ENCODE peak calls at places on chromosomes 11 and 22, in six cellular contexts. Z, S, R, W, V and E are unnamed samples.

GRCh38 chr11:61679893-61680621 is at the start of gene DAGLA:
- DNase-seq in Z (peak), S (peak), R (no peak), W (peak), V (peak), E (peak)

GRCh38 chr11:128697645-128698174 is 3.8 kb downstream of the FLI1 start:
- DNase-seq in Z (no peak), S (no peak), R (no peak), W (no peak), V (no peak), E (peak)

GRCh38 chr11:13289081-13289480 is 11.5 kb downstream of the BMAL1 start:
- DNase-seq in Z (peak), S (no peak), R (no peak), W (peak), V (peak), E (peak)

GRCh38 chr22:41367680-41368542 is 13.8 kb upstream of the TEF start:
- DNase-seq in Z (no peak), S (no peak), R (peak), W (peak), V (peak), E (peak)

GRCh38 chr11:76629853-76630599 is 40.5 kb downstream of the LRRC32 start:
- DNase-seq in Z (no peak), S (no peak), R (no peak), W (no peak), V (peak), E (peak)

GRCh38 chr11:1148752-1149180 is 9.0 kb upstream of the MUC5AC start:
- DNase-seq in Z (no peak), S (no peak), R (no peak), W (no peak), V (no peak), E (no peak)

GRCh38 chr11:85791326-85791990 is 19.5 kb downstream of the SYTL2 start:
- DNase-seq in Z (no peak), S (no peak), R (no peak), W (no peak), V (no peak), E (no peak)

GRCh38 chr22:37276771-37277170 is 5.5 kb upstream of the CYTH4 start:
- DNase-seq in Z (no peak), S (no peak), R (no peak), W (no peak), V (no peak), E (peak)

GRCh38 chr11:10669258-10670033 is 24.1 kb downstream of the IRAG1 start:
- DNase-seq in Z (peak), S (no peak), R (peak), W (peak), V (peak), E (no peak)

GRCh38 chr11:119130662-119131061 is 9.3 kb downstream of the HINFP start:
- DNase-seq in Z (no peak), S (no peak), R (no peak), W (no peak), V (no peak), E (peak)

GRCh38 chr11:110148775-110149744 is 55.9 kb downstream of the ZC3H12C start:
- DNase-seq in Z (no peak), S (no peak), R (no peak), W (peak), V (peak), E (peak)

GRCh38 chr11:6559375-6559774 is 44.0 kb downstream of the RRP8 start:
- DNase-seq in Z (no peak), S (no peak), R (no peak), W (no peak), V (no peak), E (no peak)

GRCh38 chr22:42991010-42991651 is 23.8 kb downstream of the PACSIN2 start:
- DNase-seq in Z (no peak), S (no peak), R (no peak), W (peak), V (peak), E (peak)

GRCh38 chr11:121559812-121560211 is 107.0 kb upstream of the SORL1-AS1 start:
- DNase-seq in Z (no peak), S (no peak), R (no peak), W (no peak), V (no peak), E (no peak)

GRCh38 chr11:134604886-134605285 is 192.8 kb upstream of the B3GAT1 start:
- DNase-seq in Z (no peak), S (no peak), R (no peak), W (no peak), V (no peak), E (no peak)

GRCh38 chr11:1017269-1018005 is 19.1 kb downstream of the MUC6 start:
- DNase-seq in Z (no peak), S (no peak), R (no peak), W (no peak), V (no peak), E (no peak)

GRCh38 chr11:62004473-62004872 is 37.0 kb upstream of the FTH1 start:
- DNase-seq in Z (no peak), S (no peak), R (no peak), W (peak), V (peak), E (peak)

GRCh38 chr11:125956371-125956770 is 10.5 kb downstream of the VSIG10L2 start:
- DNase-seq in Z (no peak), S (no peak), R (no peak), W (no peak), V (peak), E (peak)

GRCh38 chr11:18526521-18527296 is at the start of gene TSG101:
- DNase-seq in Z (peak), S (peak), R (peak), W (peak), V (peak), E (peak)

GRCh38 chr11:69199583-69200295 is 44.0 kb downstream of the SMIM38 start:
- DNase-seq in Z (no peak), S (no peak), R (no peak), W (no peak), V (no peak), E (no peak)

GRCh38 chr11:45209904-45210699 is 63.7 kb downstream of the PRDM11 start:
- DNase-seq in Z (peak), S (no peak), R (no peak), W (peak), V (peak), E (peak)

GRCh38 chr22:17774206-17774927 is at the start of gene BID:
- DNase-seq in Z (peak), S (no peak), R (no peak), W (no peak), V (peak), E (no peak)

GRCh38 chr11:92962444-92962843 is 7.0 kb upstream of the MTNR1B start:
- DNase-seq in Z (no peak), S (no peak), R (no peak), W (no peak), V (no peak), E (no peak)

GRCh38 chr11:47886096-47886495 is 37.9 kb upstream of the NUP160 start:
- DNase-seq in Z (no peak), S (no peak), R (no peak), W (peak), V (peak), E (peak)